ENCODE peak calls at places on chromosomes 4 and X, in eight cellular contexts. B is activated CD8-positive, alpha-beta T cell treated with anti-CD3 and anti-CD28 coated beads for 36 hours; R is A549; J is dorsolateral prefrontal cortex; Y is activated B cell treated with CpG ODN at 0.5 μM for 24 hours; T is PC-9; G is endodermal cell; N is tibial nerve. H is an unnamed sample.

GRCh38 chr4:155179216-155179615 is 29.2 kb upstream of the NPY2R start:
- DNase-seq in G (no peak), T (no peak), B (no peak), Y (no peak), R (no peak), N (no peak), J (no peak), H (no peak)

GRCh38 chrX:138874271-138874670 is 162.8 kb upstream of the FGF13 start:
- DNase-seq in G (no peak), J (no peak), R (no peak), Y (no peak), T (no peak), N (no peak), B (no peak), H (no peak)

GRCh38 chr4:163976588-163976987 is 482.1 kb downstream of the TMA16 start:
- DNase-seq in R (no peak), G (no peak), T (no peak), B (no peak), Y (no peak), J (no peak), N (no peak), H (no peak)

GRCh38 chrX:71515039-71515398 is 17.9 kb upstream of the OGT start:
- DNase-seq in R (no peak), G (no peak), B (no peak), T (no peak), Y (no peak), N (no peak), J (no peak), H (no peak)

GRCh38 chrX:30308263-30309138 is 689 bp downstream of the NR0B1 start:
- DNase-seq in R (peak), G (peak), Y (no peak), B (no peak), T (peak), N (no peak), J (peak), H (no peak)

GRCh38 chr4:152278505-152279301 is 257.2 kb downstream of the FBXW7 start:
- DNase-seq in Y (no peak), B (peak), N (no peak), T (no peak), G (peak), J (peak), R (no peak), H (no peak)

GRCh38 chr4:181796502-181796901 is 446.7 kb upstream of the TENM3 start:
- DNase-seq in B (no peak), Y (no peak), R (no peak), T (no peak), N (no peak), G (no peak), J (no peak), H (peak)

GRCh38 chr4:42655248-42655647 is 1.7 kb downstream of the ATP8A1 start:
- DNase-seq in R (no peak), Y (no peak), B (no peak), N (no peak), G (no peak), J (no peak), T (no peak), H (peak)

GRCh38 chr4:147418206-147418605 is 62.7 kb upstream of the EDNRA start:
- DNase-seq in N (no peak), Y (no peak), J (no peak), B (no peak), T (no peak), R (no peak), G (no peak), H (no peak)

GRCh38 chrX:1462596-1463251 is 10.0 kb upstream of the ASMTL start:
- DNase-seq in B (peak), G (no peak), N (no peak), R (no peak), T (no peak), J (no peak), Y (peak), H (no peak)

GRCh38 chrX:129310000-129310399 is 213.3 kb downstream of the SMARCA1 start:
- DNase-seq in N (no peak), R (no peak), J (no peak), G (peak), Y (no peak), B (no peak), T (no peak), H (no peak)

GRCh38 chr4:183360161-183360919 is 38.1 kb upstream of the CLDN24 start:
- DNase-seq in G (no peak), B (no peak), Y (no peak), R (no peak), N (no peak), T (no peak), J (no peak), H (peak)

GRCh38 chrX:31099536-31100090 is 27.8 kb upstream of the FTHL17 start:
- DNase-seq in T (no peak), N (no peak), G (no peak), J (no peak), Y (no peak), R (no peak), B (peak), H (peak)

GRCh38 chr4:10963958-10964705 is 279.6 kb upstream of the CLNK start:
- DNase-seq in J (no peak), N (no peak), R (no peak), T (no peak), B (no peak), G (peak), Y (no peak), H (no peak)

GRCh38 chr4:53716471-53717063 is 125.3 kb upstream of the LNX1 start:
- DNase-seq in B (no peak), Y (no peak), J (no peak), G (no peak), N (no peak), R (no peak), T (no peak), H (peak)

GRCh38 chrX:104318330-104319009 is 63.7 kb upstream of the ESX1 start:
- DNase-seq in T (peak), R (peak), G (no peak), J (no peak), B (no peak), N (no peak), Y (no peak), H (no peak)

GRCh38 chr4:119517361-119518229 is 111.0 kb downstream of the PDE5A start:
- DNase-seq in Y (no peak), B (no peak), T (no peak), N (no peak), R (no peak), J (no peak), G (no peak), H (no peak)

GRCh38 chr4:8296491-8296890 is 26.9 kb downstream of the HTRA3 start:
- DNase-seq in G (no peak), T (no peak), Y (no peak), R (no peak), N (no peak), J (no peak), B (no peak), H (no peak)

GRCh38 chrX:9786839-9787635 is 808 bp downstream of the SHROOM2 start:
- DNase-seq in G (peak), N (no peak), B (no peak), R (no peak), T (no peak), J (no peak), Y (no peak), H (no peak)

GRCh38 chr4:173680278-173680677 is 150.2 kb upstream of the HAND2 start:
- DNase-seq in T (no peak), G (no peak), N (no peak), Y (no peak), R (no peak), J (no peak), B (no peak), H (no peak)

GRCh38 chrX:45351478-45351877 is 150.8 kb upstream of the DIPK2B start:
- DNase-seq in Y (no peak), R (no peak), T (no peak), G (no peak), N (no peak), J (no peak), B (no peak), H (no peak)

GRCh38 chr4:69760455-69760854 is at the start of gene SULT1B1:
- DNase-seq in B (peak), N (no peak), J (no peak), R (no peak), T (no peak), Y (no peak), G (no peak), H (peak)

GRCh38 chrX:9935436-9935835 is 31.7 kb upstream of the CLDN34 start:
- DNase-seq in T (no peak), B (no peak), N (no peak), G (no peak), J (no peak), Y (no peak), R (no peak), H (no peak)

GRCh38 chrX:22135171-22135711 is 103.1 kb downstream of the PHEX start:
- DNase-seq in Y (no peak), T (peak), J (no peak), N (no peak), G (no peak), B (no peak), R (no peak), H (no peak)

GRCh38 chr4:141275834-141276233 is 55.1 kb downstream of the ZNF330 start:
- DNase-seq in T (no peak), Y (no peak), G (no peak), J (no peak), B (no peak), R (no peak), N (no peak), H (no peak)

GRCh38 chrX:10158279-10158939 is 1.6 kb downstream of the CLCN4 start:
- DNase-seq in Y (peak), J (peak), T (peak), B (peak), N (no peak), G (peak), R (peak), H (no peak)

GRCh38 chr4:3387943-3388348 is 53.8 kb upstream of the HGFAC start:
- DNase-seq in T (peak), B (no peak), G (peak), J (no peak), N (peak), Y (peak), R (no peak), H (peak)

GRCh38 chr4:101643201-101643600 is 147.3 kb upstream of the BANK1 start:
- DNase-seq in Y (no peak), T (peak), N (no peak), R (no peak), J (no peak), G (no peak), B (no peak), H (peak)

GRCh38 chr4:21307709-21308108 is 607.5 kb downstream of the PACRGL start:
- DNase-seq in G (no peak), N (no peak), B (no peak), R (no peak), J (no peak), Y (no peak), T (no peak), H (no peak)

GRCh38 chr4:126777649-126778048 is 855.1 kb upstream of the INTU start:
- DNase-seq in N (no peak), R (no peak), Y (no peak), B (no peak), G (no peak), J (no peak), T (no peak), H (no peak)

GRCh38 chr4:174629265-174629664 is 107.0 kb upstream of the HPGD start:
- DNase-seq in J (no peak), B (no peak), N (no peak), T (no peak), G (no peak), R (no peak), Y (no peak), H (no peak)

GRCh38 chrX:72045141-72045540 is 86.6 kb downstream of the RTL5 start:
- DNase-seq in Y (no peak), T (no peak), R (no peak), G (peak), B (no peak), N (no peak), J (no peak), H (no peak)

GRCh38 chr4:189021831-189022230 is 882.6 kb downstream of the TRIML1 start:
- DNase-seq in B (no peak), J (no peak), G (peak), T (no peak), N (no peak), R (no peak), Y (no peak), H (no peak)

GRCh38 chr4:99828477-99828876 is 11.8 kb downstream of the DAPP1 start:
- DNase-seq in N (no peak), G (no peak), Y (no peak), J (no peak), B (no peak), T (no peak), R (no peak), H (no peak)

GRCh38 chr4:153259679-153260078 is 55.4 kb downstream of the TRIM2 start:
- DNase-seq in J (no peak), Y (no peak), N (no peak), T (no peak), R (no peak), B (no peak), G (no peak), H (no peak)

GRCh38 chr4:82891728-82892466 is 944 bp upstream of the SEC31A start:
- DNase-seq in R (no peak), J (no peak), T (no peak), B (no peak), G (no peak), Y (no peak), N (no peak), H (peak)

GRCh38 chr4:184348311-184349233 is 125.8 kb downstream of the IRF2 start:
- DNase-seq in Y (no peak), R (no peak), B (no peak), T (no peak), N (no peak), G (peak), J (no peak), H (peak)

GRCh38 chr4:109294468-109295020 is 7.9 kb downstream of the COL25A1 start:
- DNase-seq in T (no peak), G (no peak), Y (no peak), J (no peak), R (no peak), B (no peak), N (no peak), H (no peak)

GRCh38 chr4:109290918-109291317 is 11.5 kb downstream of the COL25A1 start:
- DNase-seq in B (no peak), R (no peak), T (no peak), J (no peak), Y (no peak), G (no peak), N (no peak), H (no peak)

GRCh38 chr4:109295081-109295480 is 7.4 kb downstream of the COL25A1 start:
- DNase-seq in G (no peak), J (no peak), B (no peak), T (no peak), N (no peak), R (no peak), Y (no peak), H (no peak)

GRCh38 chr4:109296545-109296944 is 5.9 kb downstream of the COL25A1 start:
- DNase-seq in T (no peak), N (no peak), B (no peak), G (no peak), R (no peak), Y (no peak), J (no peak), H (no peak)

GRCh38 chr4:109294006-109294405 is 8.5 kb downstream of the COL25A1 start:
- DNase-seq in T (no peak), Y (no peak), R (no peak), B (peak), N (no peak), G (peak), J (no peak), H (peak)
- TF ChIP-seq CTCF in T (no peak), Y (no peak), R (no peak), B (peak), N (no peak), G (peak), J (no peak), H (peak)

DNA sequence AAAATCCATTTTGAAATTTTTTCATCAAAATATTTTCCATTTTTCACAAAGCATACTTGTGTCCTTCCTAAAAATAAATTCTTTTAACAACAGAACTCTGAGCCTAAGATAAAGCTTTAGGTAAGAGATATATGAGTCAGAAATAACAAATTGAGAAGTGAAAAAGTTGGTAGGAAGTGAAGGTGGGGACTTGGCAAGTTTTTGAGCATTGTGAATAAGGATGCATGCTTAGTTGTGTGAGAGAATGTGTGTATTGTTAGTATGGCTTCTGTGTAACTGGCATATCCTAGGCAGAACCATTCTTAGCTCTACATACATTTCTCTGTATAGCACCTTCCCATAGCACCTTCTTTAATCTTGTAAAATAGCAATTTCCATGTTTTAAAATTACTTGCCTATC is 6.8 kb downstream of the ASB5 start:
- DNase-seq in T (no peak), J (no peak), G (no peak), N (no peak), Y (no peak), B (no peak), R (no peak), H (no peak)
- TF ChIP-seq CTCF in T (no peak), J (no peak), G (no peak), N (no peak), Y (no peak), B (no peak), R (no peak), H (no peak)

GRCh38 chr4:34953145-34953799 is 1291.0 kb downstream of the ARAP2 start:
- DNase-seq in T (no peak), N (no peak), J (no peak), Y (no peak), B (no peak), R (peak), G (peak), H (peak)
- TF ChIP-seq CTCF in T (no peak), N (no peak), J (no peak), Y (no peak), B (no peak), R (peak), G (peak), H (peak)

GRCh38 chrX:54640103-54640428 is 110.0 kb downstream of the GNL3L start:
- DNase-seq in N (no peak), J (no peak), B (no peak), Y (no peak), G (no peak), T (no peak), R (no peak), H (no peak)
- TF ChIP-seq CTCF in N (no peak), J (no peak), B (no peak), Y (no peak), G (peak), T (peak), R (no peak), H (no peak)

GRCh38 chrX:16997313-16997712 is 50.9 kb downstream of the REPS2 start:
- DNase-seq in T (no peak), Y (no peak), N (no peak), R (no peak), J (no peak), G (no peak), B (no peak), H (no peak)

GRCh38 chrX:16993791-16994318 is 47.4 kb downstream of the REPS2 start:
- DNase-seq in R (no peak), Y (no peak), J (no peak), G (peak), N (no peak), T (no peak), B (no peak), H (peak)

GRCh38 chrX:17000751-17001150 is 54.3 kb downstream of the REPS2 start:
- DNase-seq in R (no peak), B (no peak), J (no peak), T (no peak), G (no peak), N (no peak), Y (no peak), H (no peak)

GRCh38 chrX:16999275-16999674 is 52.8 kb downstream of the REPS2 start:
- DNase-seq in G (no peak), N (no peak), R (no peak), J (no peak), Y (no peak), B (no peak), T (no peak), H (no peak)
- TF ChIP-seq CTCF in G (no peak), N (no peak), R (no peak), J (no peak), Y (no peak), B (no peak), T (no peak), H (no peak)

GRCh38 chr4:37826282-37827029 is at the start of gene PGM2:
- DNase-seq in T (peak), J (peak), R (peak), G (peak), N (peak), Y (peak), B (peak), H (peak)
- TF ChIP-seq CTCF in T (no peak), J (peak), R (no peak), G (peak), N (no peak), Y (no peak), B (no peak), H (no peak)

GRCh38 chr4:76895619-76896018 is 2.3 kb downstream of the SOWAHB start:
- DNase-seq in Y (no peak), T (no peak), N (no peak), G (peak), B (no peak), R (no peak), J (no peak), H (no peak)
- TF ChIP-seq CTCF in Y (no peak), T (no peak), N (no peak), G (peak), B (no peak), R (no peak), J (no peak), H (no peak)

DNA sequence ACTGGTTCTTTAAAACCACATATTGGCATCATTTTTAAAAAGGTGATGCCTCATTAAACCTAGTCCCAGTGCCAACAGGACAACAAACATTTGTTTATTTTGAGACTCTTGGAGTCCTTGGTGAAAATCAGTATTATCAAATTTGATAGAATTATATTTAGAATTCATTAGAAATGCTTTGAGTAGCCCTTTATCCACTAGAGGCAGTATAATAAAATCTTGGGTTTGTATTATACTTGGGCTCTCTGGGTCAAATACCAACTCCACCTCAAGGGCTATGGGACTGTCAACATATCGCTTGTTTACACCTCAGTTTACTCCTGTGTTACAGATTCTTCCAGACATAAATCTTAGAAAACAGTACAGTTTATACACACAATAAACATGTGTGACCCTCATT is 335.7 kb upstream of the FSTL5 start:
- DNase-seq in Y (no peak), G (no peak), B (no peak), T (no peak), N (no peak), R (no peak), J (no peak), H (no peak)
- TF ChIP-seq CTCF in Y (no peak), G (peak), B (peak), T (peak), N (no peak), R (peak), J (peak), H (no peak)

GRCh38 chr4:136301773-136302172 is 1230.5 kb downstream of the PCDH18 start:
- DNase-seq in G (no peak), Y (no peak), T (no peak), B (no peak), J (no peak), R (no peak), N (no peak), H (no peak)
- TF ChIP-seq CTCF in G (no peak), Y (no peak), T (no peak), B (no peak), J (no peak), R (no peak), N (no peak), H (no peak)

DNA sequence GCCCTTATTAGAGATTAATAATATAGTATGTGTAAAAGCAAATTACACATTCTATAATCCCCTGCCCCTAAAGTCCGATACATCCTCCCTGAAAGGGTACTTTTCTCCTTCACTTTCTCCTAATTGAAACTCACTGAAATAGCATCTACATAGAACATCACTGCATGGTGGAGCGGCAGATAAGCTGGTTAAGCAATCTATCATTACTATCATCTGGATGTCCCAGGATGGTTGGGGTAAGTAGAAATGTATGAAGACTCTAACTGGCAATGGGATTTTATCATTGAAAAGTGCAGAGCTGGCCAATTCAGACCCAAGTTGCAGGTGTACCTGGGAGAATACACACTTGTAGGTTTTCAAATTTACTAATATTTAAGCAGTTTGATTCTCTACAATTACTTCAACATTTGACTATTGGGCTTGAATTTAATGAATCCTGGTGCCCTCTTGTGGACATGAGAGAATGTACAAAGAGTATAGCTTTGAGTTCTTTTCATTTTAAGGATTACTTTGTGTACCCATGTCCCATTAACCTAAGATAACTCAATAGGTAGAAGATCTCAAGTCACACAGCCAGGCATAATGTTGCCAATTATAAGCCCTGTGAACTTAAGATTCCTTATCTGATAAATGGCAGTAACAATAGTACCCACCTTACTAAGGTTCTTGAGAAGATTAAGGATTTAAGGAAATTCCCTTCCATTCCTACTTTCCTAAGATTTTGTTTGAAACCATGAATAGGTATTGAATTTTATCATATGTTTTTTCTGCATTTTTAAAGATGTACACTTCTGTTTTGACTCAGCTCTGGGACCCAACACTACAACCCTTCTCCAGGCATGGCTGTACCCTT is 69.8 kb downstream of the SHROOM3 start:
- DNase-seq in J (no peak), N (no peak), T (no peak), R (peak), G (no peak), Y (no peak), B (no peak), H (peak)
- TF ChIP-seq CTCF in J (peak), N (peak), T (peak), R (peak), G (peak), Y (no peak), B (peak), H (peak)

H was measured in NB4.